ENCODE peak calls at places on chromosomes 5 and 9, in four cellular contexts. Q is Peyer's patch, I is mammary epithelial cell, A is fibroblast of mammary gland. X is an unnamed sample.

GRCh38 chr5:114324282-114324681 is 37.6 kb upstream of the KCNN2 start:
- DNase-seq in Q (no peak), I (no peak), A (no peak), X (no peak)

GRCh38 chr5:135535420-135535819 is 344 bp downstream of the NEUROG1 start:
- DNase-seq in I (peak), A (no peak), Q (no peak), X (no peak)

GRCh38 chr5:178785999-178786398 is 55.5 kb upstream of the ZNF354A start:
- DNase-seq in Q (peak), A (peak), I (no peak), X (peak)

GRCh38 chr5:78761831-78762230 is 113.3 kb upstream of the LHFPL2 start:
- DNase-seq in I (no peak), A (no peak), Q (no peak), X (no peak)

GRCh38 chr9:100601216-100601615 is 23.3 kb downstream of the CAVIN4 start:
- DNase-seq in Q (no peak), I (peak), A (peak), X (peak)

GRCh38 chr9:16871358-16872151 is 1.1 kb upstream of the BNC2 start:
- DNase-seq in Q (peak), I (peak), A (peak), X (peak)

GRCh38 chr9:115146581-115147021 is 28.6 kb upstream of the TNC start:
- DNase-seq in A (peak), Q (no peak), I (peak), X (peak)

GRCh38 chr9:114515528-114515927 is 10.3 kb upstream of the WHRN start:
- DNase-seq in I (no peak), A (no peak), Q (no peak), X (no peak)

GRCh38 chr5:71596169-71596568 is 9.0 kb downstream of the MCCC2 start:
- DNase-seq in I (no peak), Q (no peak), A (no peak), X (no peak)

GRCh38 chr5:141780240-141780951 is 97.8 kb downstream of the PCDH1 start:
- DNase-seq in I (no peak), A (no peak), Q (no peak), X (no peak)

GRCh38 chr5:112420111-112420864 is 1.2 kb upstream of the EPB41L4A start:
- DNase-seq in Q (peak), A (peak), I (peak), X (peak)

DNA sequence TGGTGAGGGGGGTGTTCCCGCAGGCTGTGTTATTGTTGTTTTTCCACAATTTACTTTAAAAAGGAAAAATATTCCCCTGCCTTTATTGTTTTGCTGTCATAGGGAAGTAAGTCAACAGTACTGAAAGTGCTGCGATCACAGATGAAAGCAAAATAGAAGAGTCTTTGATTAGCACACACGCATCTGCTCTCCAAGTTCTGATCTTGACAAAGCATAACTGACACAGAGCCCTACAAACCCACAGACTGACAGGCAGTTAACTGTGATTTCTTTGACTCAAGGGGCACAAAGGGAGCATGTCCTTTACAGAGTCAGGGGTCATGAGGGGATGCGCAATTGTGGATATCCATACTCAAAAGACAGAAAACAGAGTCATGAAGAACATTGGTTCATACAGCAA is 123.7 kb downstream of the SNCAIP start:
- DNase-seq in A (no peak), I (no peak), Q (no peak), X (no peak)
- H3K4me3 ChIP-seq in A (no peak), I (no peak), Q (no peak), X (no peak)

GRCh38 chr9:21835111-21835510 is 32.7 kb downstream of the MTAP start:
- DNase-seq in Q (no peak), I (no peak), A (no peak), X (no peak)

GRCh38 chr9:21833090-21833801 is 30.8 kb downstream of the MTAP start:
- DNase-seq in I (peak), Q (no peak), A (no peak), X (no peak)

GRCh38 chr9:21840647-21841046 is 38.2 kb downstream of the MTAP start:
- DNase-seq in I (no peak), Q (no peak), A (no peak), X (no peak)

GRCh38 chr9:21837501-21837900 is 35.1 kb downstream of the MTAP start:
- DNase-seq in I (no peak), Q (no peak), A (no peak), X (no peak)

DNA sequence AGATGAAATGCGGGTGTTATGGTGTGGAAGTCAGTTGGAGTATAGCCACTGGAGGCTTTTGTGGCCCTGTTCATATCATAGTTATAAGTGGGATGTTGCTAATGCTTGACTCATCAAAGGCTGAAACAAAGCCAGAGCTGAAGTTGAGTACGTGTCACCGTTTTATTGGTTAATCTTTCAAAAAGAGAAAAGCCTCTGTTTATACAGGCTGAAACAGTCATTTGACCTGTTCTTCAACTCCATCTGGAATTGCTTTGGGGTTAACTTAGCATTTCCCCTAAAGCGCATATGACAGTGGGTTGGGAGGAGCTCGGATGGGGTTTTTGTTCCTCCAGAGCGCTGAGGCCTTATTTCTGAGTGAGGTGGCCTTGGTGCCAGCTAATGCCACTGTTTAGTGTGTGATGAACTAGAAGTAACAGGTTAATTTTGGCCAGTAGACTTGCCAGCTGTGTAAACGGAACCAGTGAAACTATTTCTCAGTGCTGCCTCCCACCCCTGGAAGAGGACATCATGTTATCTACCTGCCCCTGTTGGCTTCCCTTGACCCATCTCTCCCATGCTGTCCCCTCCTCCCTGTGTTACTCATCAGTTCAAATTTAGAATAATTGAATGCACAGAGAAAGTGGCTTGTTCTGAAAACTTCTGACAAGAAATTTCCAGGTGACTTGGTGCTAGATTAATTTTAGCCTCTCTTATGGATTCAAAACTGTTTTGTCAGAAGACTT is 34.2 kb downstream of the MTAP start:
- DNase-seq in Q (no peak), I (peak), A (peak), X (peak)
- H3K4me3 ChIP-seq in Q (no peak), I (no peak), A (no peak), X (no peak)

GRCh38 chr9:84125046-84125445 is 144.4 kb downstream of the RMI1 start:
- DNase-seq in A (no peak), I (no peak), Q (no peak), X (no peak)
- H3K4me3 ChIP-seq in A (no peak), I (no peak), Q (no peak), X (no peak)

GRCh38 chr9:26940779-26941178 is 6.3 kb downstream of the PLAA start:
- DNase-seq in Q (no peak), A (no peak), I (no peak), X (no peak)

GRCh38 chr9:26946753-26947727 is at the start of gene PLAA:
- DNase-seq in Q (peak), A (peak), I (peak), X (peak)

GRCh38 chr9:26949604-26950003 is 2.6 kb upstream of the PLAA start:
- DNase-seq in A (peak), Q (no peak), I (peak), X (peak)

GRCh38 chr9:26947736-26948135 is 694 bp upstream of the PLAA start:
- DNase-seq in I (no peak), Q (no peak), A (no peak), X (no peak)

DNA sequence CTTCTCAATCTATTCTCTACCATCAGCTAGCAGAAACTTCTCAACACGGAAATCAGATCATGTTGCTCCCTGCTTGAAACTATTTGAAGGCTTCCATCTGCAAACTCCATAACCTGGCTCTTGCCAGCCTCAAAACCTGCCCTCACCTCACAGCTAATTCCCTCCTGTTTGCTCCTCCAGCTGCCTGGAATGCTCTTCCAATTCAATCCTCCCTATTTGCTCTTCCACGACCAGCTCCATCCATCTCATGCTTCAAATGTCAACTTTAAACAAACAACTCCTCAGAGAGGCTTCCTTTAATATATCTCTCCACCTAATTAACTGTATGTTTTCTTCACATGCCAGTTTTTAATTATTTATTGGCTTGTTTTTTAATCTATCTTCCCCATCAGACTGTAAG is 1.5 kb downstream of the PLAA start:
- DNase-seq in A (no peak), I (no peak), Q (no peak), X (no peak)
- H3K4me3 ChIP-seq in A (peak), I (peak), Q (no peak), X (peak)

GRCh38 chr5:158677490-158677838 is 422.3 kb downstream of the EBF1 start:
- DNase-seq in A (no peak), Q (no peak), I (no peak), X (no peak)
- H3K4me3 ChIP-seq in A (no peak), Q (no peak), I (no peak), X (no peak)

GRCh38 chr9:137412431-137412830 is 10.5 kb downstream of the EXD3 start:
- DNase-seq in I (no peak), A (peak), Q (no peak), X (no peak)

GRCh38 chr9:137409515-137409914 is 13.4 kb downstream of the EXD3 start:
- DNase-seq in I (no peak), A (no peak), Q (no peak), X (no peak)

GRCh38 chr9:137411260-137411659 is 11.7 kb downstream of the EXD3 start:
- DNase-seq in I (no peak), A (no peak), Q (no peak), X (no peak)

GRCh38 chr9:137410891-137411249 is 12.1 kb downstream of the EXD3 start:
- DNase-seq in I (no peak), Q (no peak), A (no peak), X (no peak)

GRCh38 chr9:137411670-137412380 is 11.1 kb downstream of the EXD3 start:
- DNase-seq in I (peak), A (peak), Q (no peak), X (peak)
- H3K4me3 ChIP-seq in I (no peak), A (no peak), Q (no peak), X (no peak)

GRCh38 chr9:137453643-137454081 is 5.5 kb downstream of the NSMF start:
- DNase-seq in I (no peak), Q (peak), A (peak), X (peak)

GRCh38 chr9:137454145-137454505 is 5.0 kb downstream of the NSMF start:
- DNase-seq in A (no peak), Q (peak), I (no peak), X (peak)

GRCh38 chr9:137455361-137455991 is 3.7 kb downstream of the NSMF start:
- DNase-seq in I (no peak), A (no peak), Q (peak), X (no peak)

GRCh38 chr9:137456061-137456863 is 2.9 kb downstream of the NSMF start:
- DNase-seq in I (no peak), Q (peak), A (peak), X (no peak)

GRCh38 chr9:137454506-137455360 is 4.4 kb downstream of the NSMF start:
- DNase-seq in Q (peak), A (peak), I (no peak), X (peak)
- H3K4me3 ChIP-seq in Q (peak), A (peak), I (no peak), X (no peak)

X was measured in fibroblast of villous mesenchyme.